ENCODE peak calls at places on chromosomes 5 and 9, in five cellular contexts. D is epithelial cell of proximal tubule, O is fibroblast of pulmonary artery, H is thyroid gland, B is lung. R is an unnamed sample.

GRCh38 chr9:125999504-125999881 is 252.3 kb downstream of the PBX3 start:
- DNase-seq in D (no peak), O (no peak), H (no peak), B (no peak), R (no peak)

GRCh38 chr5:1468247-1468612 is 23.0 kb upstream of the SLC6A3 start:
- DNase-seq in D (no peak), O (peak; percentile 37), H (peak; percentile 63), B (no peak), R (no peak)

GRCh38 chr5:34499001-34499734 is 157.0 kb upstream of the RAI14 start:
- DNase-seq in D (peak; percentile 66), O (peak; percentile 69), H (no peak), B (no peak), R (peak; percentile 87)

GRCh38 chr5:159208508-159209437 is 580 bp downstream of the RNF145 start:
- DNase-seq in D (no peak), O (peak; percentile 46), H (peak; percentile 47), B (no peak), R (no peak)

GRCh38 chr5:151671979-151672378 is 14.7 kb downstream of the SPARC start:
- DNase-seq in D (no peak), O (peak; percentile 92), H (no peak), B (no peak), R (peak; percentile 36)

GRCh38 chr9:16318516-16319060 is 551.9 kb downstream of the BNC2 start:
- DNase-seq in D (no peak), O (no peak), H (no peak), B (no peak), R (no peak)

GRCh38 chr9:92292338-92293074 is 991 bp downstream of the IARS1 start:
- DNase-seq in D (no peak), O (no peak), H (no peak), B (no peak), R (peak; percentile 75)

GRCh38 chr5:141084487-141084989 is 9.9 kb upstream of the PCDHB2 start:
- DNase-seq in D (no peak), O (peak; percentile 46), H (peak; percentile 63), B (peak; percentile 53), R (peak; percentile 56)

GRCh38 chr9:134691695-134692572 is 50.3 kb downstream of the COL5A1 start:
- DNase-seq in D (no peak), O (no peak), H (no peak), B (no peak), R (no peak)

GRCh38 chr5:55173696-55174101 is 722 bp upstream of the CDC20B start:
- DNase-seq in D (no peak), O (no peak), H (no peak), B (no peak), R (no peak)

GRCh38 chr9:127495884-127496555 is 44.7 kb downstream of the LRSAM1 start:
- DNase-seq in D (no peak), O (no peak), H (peak; percentile 21), B (no peak), R (no peak)

GRCh38 chr9:91852801-91853347 is 97.2 kb downstream of the ROR2 start:
- DNase-seq in D (no peak), O (no peak), H (no peak), B (no peak), R (no peak)

GRCh38 chr5:140565024-140565779 is 574 bp downstream of the SLC35A4 start:
- DNase-seq in D (no peak), O (peak; percentile 23), H (no peak), B (no peak), R (peak; percentile 37)

GRCh38 chr5:109953821-109954220 is 264.1 kb downstream of the MAN2A1 start:
- DNase-seq in D (no peak), O (no peak), H (no peak), B (no peak), R (no peak)

GRCh38 chr5:176653986-176654385 is 6.7 kb downstream of the TSPAN17 start:
- DNase-seq in D (no peak), O (no peak), H (no peak), B (no peak), R (no peak)

GRCh38 chr5:1537166-1538154 is 13.7 kb upstream of the LPCAT1 start:
- DNase-seq in D (no peak), O (no peak), H (no peak), B (peak; percentile 26), R (no peak)

GRCh38 chr5:56817306-56817986 is 2.1 kb downstream of the MAP3K1 start:
- DNase-seq in D (no peak), O (no peak), H (no peak), B (no peak), R (no peak)

GRCh38 chr9:98234231-98234825 is 21.1 kb downstream of the TBC1D2 start:
- DNase-seq in D (no peak), O (no peak), H (no peak), B (no peak), R (no peak)

GRCh38 chr5:96932026-96932425 is 3.9 kb upstream of the LNPEP start:
- DNase-seq in D (no peak), O (no peak), H (no peak), B (no peak), R (no peak)

GRCh38 chr5:59007460-59008063 is 424.7 kb downstream of the RAB3C start:
- DNase-seq in D (no peak), O (peak; percentile 66), H (no peak), B (no peak), R (peak; percentile 42)

GRCh38 chr5:154174091-154174490 is 16.4 kb upstream of the GALNT10 start:
- DNase-seq in D (no peak), O (no peak), H (no peak), B (no peak), R (no peak)

GRCh38 chr5:175656966-175657365 is 905 bp upstream of the HRH2 start:
- DNase-seq in D (no peak), O (no peak), H (no peak), B (no peak), R (no peak)

GRCh38 chr9:133942206-133942975 is 49.7 kb downstream of the VAV2 start:
- DNase-seq in D (no peak), O (no peak), H (no peak), B (no peak), R (no peak)

GRCh38 chr5:168209561-168209960 is 81.9 kb upstream of the WWC1 start:
- DNase-seq in D (no peak), O (no peak), H (no peak), B (no peak), R (no peak)

GRCh38 chr5:94025788-94026473 is 284.5 kb upstream of the POU5F2 start:
- DNase-seq in D (no peak), O (no peak), H (no peak), B (no peak), R (no peak)

GRCh38 chr9:86634501-86634900 is 280.3 kb upstream of the TUT7 start:
- DNase-seq in D (no peak), O (no peak), H (no peak), B (no peak), R (no peak)

GRCh38 chr5:27020965-27021364 is 17.4 kb downstream of the CDH9 start:
- DNase-seq in D (no peak), O (peak; percentile 52), H (no peak), B (no peak), R (peak; percentile 50)

GRCh38 chr9:128936171-128936865 is 11.1 kb downstream of the DOLK start:
- DNase-seq in D (no peak), O (no peak), H (no peak), B (no peak), R (no peak)

GRCh38 chr5:134647750-134648424 is 698 bp upstream of the SEC24A start:
- DNase-seq in D (peak; percentile 71), O (peak; percentile 61), H (no peak), B (peak; percentile 49), R (peak; percentile 90)

GRCh38 chr9:70406446-70406862 is 8.0 kb downstream of the KLF9 start:
- DNase-seq in D (no peak), O (peak; percentile 71), H (no peak), B (no peak), R (no peak)

GRCh38 chr9:121651295-121652036 is at the start of gene DAB2IP:
- DNase-seq in D (no peak), O (peak; percentile 22), H (peak; percentile 79), B (no peak), R (peak; percentile 11)

GRCh38 chr5:96282020-96282419 is 151.0 kb downstream of the PCSK1 start:
- DNase-seq in D (no peak), O (no peak), H (no peak), B (no peak), R (no peak)

GRCh38 chr5:9905661-9906060 is 275.5 kb upstream of the TAS2R1 start:
- DNase-seq in D (no peak), O (no peak), H (no peak), B (no peak), R (no peak)

GRCh38 chr5:32193591-32193990 is 19.5 kb upstream of the GOLPH3 start:
- DNase-seq in D (no peak), O (peak; percentile 96), H (peak; percentile 60), B (peak; percentile 93), R (peak; percentile 44)

GRCh38 chr5:145936401-145937131 is at the start of gene SH3RF2:
- DNase-seq in D (peak; percentile 57), O (peak; percentile 64), H (peak; percentile 80), B (peak; percentile 47), R (peak; percentile 87)

DNA sequence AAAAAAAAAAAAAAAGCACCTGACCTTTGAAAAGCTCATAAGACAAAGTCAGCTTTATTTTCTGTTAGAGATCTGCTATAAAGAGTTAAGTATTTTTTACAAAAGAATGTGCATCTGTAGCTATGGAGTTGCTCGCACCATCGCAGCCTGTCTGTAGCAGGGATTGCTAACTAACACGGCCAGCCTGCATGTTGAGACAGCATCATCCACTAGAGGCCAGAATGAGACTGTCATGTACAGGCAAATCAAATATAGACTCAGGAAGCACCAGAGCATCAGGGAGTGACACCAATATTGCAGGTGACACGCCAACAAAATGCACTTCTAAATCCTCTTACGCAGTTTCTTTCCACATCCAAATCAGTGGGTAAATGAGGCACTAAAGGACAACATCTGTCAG is 136.3 kb upstream of the RASEF start:
- DNase-seq in D (peak; percentile 25), O (peak; percentile 77), H (peak; percentile 72), B (no peak), R (peak; percentile 75)
- TF ChIP-seq CTCF in D (peak; percentile 87), O (peak; percentile 84), H (peak; percentile 39), B (no peak), R (peak; percentile 89)

GRCh38 chr9:37187713-37188439 is 67.5 kb downstream of the ZCCHC7 start:
- DNase-seq in D (no peak), O (no peak), H (no peak), B (no peak), R (no peak)
- H3K4me3 ChIP-seq in D (no peak overlapping the region), O (no peak overlapping the region), H (no peak overlapping the region), B (no peak overlapping the region), R (no peak overlapping the region)

GRCh38 chr9:107637421-107638420 is 148.2 kb upstream of the KLF4 start:
- DNase-seq in D (no peak), O (peak; percentile 100), H (peak; percentile 72), B (peak; percentile 82), R (peak; percentile 74)
- TF ChIP-seq CTCF in D (no peak), O (no peak), H (no peak), B (no peak), R (no peak)

GRCh38 chr9:109424618-109425017 is 73.5 kb downstream of the PTPN3 start:
- DNase-seq in D (no peak), O (no peak), H (no peak), B (no peak), R (no peak)

GRCh38 chr9:109428854-109429253 is 69.3 kb downstream of the PTPN3 start:
- DNase-seq in D (no peak), O (no peak), H (no peak), B (no peak), R (no peak)

GRCh38 chr9:109426621-109427402 is 71.3 kb downstream of the PTPN3 start:
- DNase-seq in D (no peak), O (no peak), H (no peak), B (no peak), R (no peak)

GRCh38 chr9:109430231-109430630 is 67.9 kb downstream of the PTPN3 start:
- DNase-seq in D (no peak), O (no peak), H (no peak), B (no peak), R (no peak)

GRCh38 chr9:109427886-109428285 is 70.2 kb downstream of the PTPN3 start:
- DNase-seq in D (no peak), O (no peak), H (no peak), B (no peak), R (no peak)
- H3K4me3 ChIP-seq in D (no peak overlapping the region), O (no peak overlapping the region), H (no peak overlapping the region), B (no peak overlapping the region), R (no peak overlapping the region)

R was measured in epithelial cell of esophagus.